ENCODE peak calls at places on chromosomes 13 and 19, in four cellular contexts. A, P, Z and H are unnamed samples.

GRCh38 chr13:74922963-74923362 is 559.0 kb downstream of the TBC1D4 start:
- DNase-seq in A (no peak), P (no peak), Z (no peak), H (no peak)

GRCh38 chr19:30525383-30525782 is 153.2 kb downstream of the ZNF536 start:
- DNase-seq in A (no peak), Z (no peak), P (no peak), H (no peak)

GRCh38 chr19:6660930-6661329 is 9.0 kb downstream of the TNFSF14 start:
- DNase-seq in Z (no peak), P (no peak), A (no peak), H (no peak)

GRCh38 chr13:86142080-86142479 is 342.9 kb upstream of the SLITRK6 start:
- DNase-seq in A (no peak), P (no peak), Z (no peak), H (no peak)

GRCh38 chr19:35206379-35206778 is 22.2 kb downstream of the FAM187B start:
- DNase-seq in Z (no peak), A (no peak), P (no peak), H (peak; percentile 52)

GRCh38 chr13:73168993-73169401 is 110.2 kb downstream of the KLF5 start:
- DNase-seq in Z (no peak), A (peak; percentile 53), P (no peak), H (no peak)

GRCh38 chr13:20035130-20035529 is 76.6 kb downstream of the ZMYM2 start:
- DNase-seq in P (no peak), A (no peak), Z (peak; percentile 5), H (no peak)

GRCh38 chr19:6272913-6273600 is 6.7 kb downstream of the MLLT1 start:
- DNase-seq in A (no peak), Z (no peak), P (no peak), H (no peak)

GRCh38 chr19:58319241-58319640 is 7.6 kb upstream of the ZSCAN22 start:
- DNase-seq in P (no peak), A (no peak), Z (no peak), H (no peak)

GRCh38 chr13:80086304-80086721 is 254.6 kb downstream of the SPRY2 start:
- DNase-seq in P (no peak), Z (no peak), A (peak; percentile 60), H (no peak)

DNA sequence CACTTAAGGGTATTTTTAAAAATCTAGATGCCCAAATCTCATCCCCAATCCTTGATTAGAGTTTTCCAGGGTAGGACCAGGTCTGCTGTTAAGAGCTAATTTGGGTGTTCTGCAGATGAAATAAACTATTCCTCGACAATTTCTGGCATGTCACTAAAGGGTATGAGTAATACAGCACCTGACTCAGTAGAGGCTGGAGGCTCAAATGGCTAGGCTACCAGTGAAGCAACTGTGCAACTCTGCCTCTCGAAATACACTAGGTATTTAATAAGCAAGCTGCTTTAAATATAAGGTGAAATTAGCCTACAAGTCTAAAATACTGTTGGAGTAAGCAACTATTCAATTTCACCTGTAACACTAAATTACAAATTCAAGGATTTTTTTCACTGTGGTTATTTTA is 1.5 kb downstream of the RNF6 start:
- DNase-seq in P (peak; percentile 14), A (peak; percentile 68), Z (no peak), H (no peak)
- TF ChIP-seq FOS in P (peak; percentile 9), A (no peak), Z (no peak), H (no peak)

GRCh38 chr19:7669641-7670040 is 792 bp downstream of the RETN start:
- DNase-seq in P (no peak), Z (no peak), A (no peak), H (no peak)

GRCh38 chr19:7668842-7669241 is at the start of gene RETN:
- DNase-seq in P (no peak), Z (no peak), A (no peak), H (no peak)

GRCh38 chr19:7672522-7672921 is 3.7 kb downstream of the RETN start:
- DNase-seq in A (no peak), P (no peak), Z (no peak), H (no peak)

GRCh38 chr19:7670790-7671189 is 1.9 kb downstream of the RETN start:
- DNase-seq in P (no peak), A (no peak), Z (no peak), H (no peak)

GRCh38 chr19:7670150-7670784 is 1.4 kb downstream of the RETN start:
- DNase-seq in A (no peak), Z (peak; percentile 51), P (no peak), H (no peak)
- TF ChIP-seq FOS in A (no peak), Z (no peak), P (no peak), H (no peak)

GRCh38 chr19:49188626-49189200 is 31.1 kb downstream of the TRPM4 start:
- DNase-seq in P (no peak), Z (peak; percentile 4), A (no peak), H (no peak)
- TF ChIP-seq FOS in P (no peak), Z (no peak), A (no peak), H (no peak)

GRCh38 chr19:3275068-3275582 is 50.7 kb downstream of the CELF5 start:
- DNase-seq in A (no peak), P (no peak), Z (peak; percentile 45), H (no peak)
- TF ChIP-seq FOS in A (no peak), P (no peak), Z (no peak), H (no peak)